ENCODE peak calls at places on chromosomes 12 and 14, in seven cellular contexts. M is psoas muscle, B is GM12891, L is neural progenitor cell, G is COR-L47, H is omental fat pad, W is M059J. S is an unnamed sample.

GRCh38 chr14:96117101-96117897 is 78.1 kb downstream of the C14orf132 start:
- DNase-seq in M (no peak), B (no peak), L (no peak), G (peak), H (no peak), W (no peak), S (no peak)

GRCh38 chr12:2431810-2432209 is 363.0 kb upstream of the FKBP4 start:
- DNase-seq in M (no peak), B (no peak), L (no peak), G (no peak), H (no peak), W (peak), S (no peak)

GRCh38 chr14:90759370-90760054 is 56.7 kb downstream of the TTC7B start:
- DNase-seq in M (no peak), B (no peak), L (no peak), G (no peak), H (no peak), W (no peak), S (no peak)

GRCh38 chr12:58927112-58927511 is 6.8 kb upstream of the LRIG3 start:
- DNase-seq in M (no peak), B (no peak), L (no peak), G (no peak), H (no peak), W (no peak), S (no peak)

GRCh38 chr14:59189281-59189821 is 884 bp downstream of the DAAM1 start:
- DNase-seq in M (peak), B (no peak), L (peak), G (no peak), H (no peak), W (peak), S (peak)

GRCh38 chr12:63228853-63229252 is 77.9 kb upstream of the AVPR1A start:
- DNase-seq in M (no peak), B (no peak), L (no peak), G (no peak), H (no peak), W (no peak), S (no peak)

GRCh38 chr12:131832393-131833231 is 4.4 kb downstream of the MMP17 start:
- DNase-seq in M (peak), B (no peak), L (no peak), G (peak), H (no peak), W (peak), S (no peak)

GRCh38 chr12:6370576-6370935 is 4.8 kb downstream of the SCNN1A start:
- DNase-seq in M (no peak), B (no peak), L (no peak), G (no peak), H (no peak), W (peak), S (no peak)

GRCh38 chr14:22613091-22613695 is 15.1 kb downstream of the ABHD4 start:
- DNase-seq in M (no peak), B (no peak), L (no peak), G (no peak), H (no peak), W (peak), S (no peak)

GRCh38 chr14:51448831-51449665 is 202.7 kb upstream of the FRMD6 start:
- DNase-seq in M (no peak), B (no peak), L (no peak), G (no peak), H (no peak), W (peak), S (no peak)

GRCh38 chr14:99518441-99519346 is 37.5 kb downstream of the CCNK start:
- DNase-seq in M (peak), B (peak), L (peak), G (peak), H (peak), W (peak), S (no peak)

GRCh38 chr14:57611555-57612075 is 118.0 kb upstream of the CCDC198 start:
- DNase-seq in M (no peak), B (no peak), L (no peak), G (no peak), H (no peak), W (no peak), S (no peak)

GRCh38 chr12:80756875-80757274 is 40.2 kb downstream of the MYF5 start:
- DNase-seq in M (no peak), B (no peak), L (no peak), G (no peak), H (no peak), W (no peak), S (no peak)

GRCh38 chr12:45762185-45763110 is 32.9 kb downstream of the ARID2 start:
- DNase-seq in M (no peak), B (no peak), L (no peak), G (peak), H (no peak), W (peak), S (no peak)

GRCh38 chr14:31059152-31059924 is 33.2 kb upstream of the STRN3 start:
- DNase-seq in M (peak), B (no peak), L (peak), G (no peak), H (peak), W (peak), S (no peak)

GRCh38 chr12:91388573-91388972 is 206.0 kb upstream of the DCN start:
- DNase-seq in M (no peak), B (no peak), L (no peak), G (no peak), H (no peak), W (no peak), S (no peak)

GRCh38 chr12:80019691-80020090 is 79.6 kb upstream of the OTOGL start:
- DNase-seq in M (no peak), B (no peak), L (no peak), G (no peak), H (no peak), W (no peak), S (no peak)

GRCh38 chr12:113057565-113058485 is 1.3 kb downstream of the DTX1 start:
- DNase-seq in M (no peak), B (no peak), L (peak), G (no peak), H (no peak), W (no peak), S (no peak)

GRCh38 chr12:124603910-124604775 is 36.7 kb upstream of the NCOR2 start:
- DNase-seq in M (no peak), B (no peak), L (no peak), G (no peak), H (no peak), W (no peak), S (no peak)

GRCh38 chr14:105067140-105067968 is 2.1 kb upstream of the GPR132 start:
- DNase-seq in M (no peak), B (no peak), L (no peak), G (no peak), H (no peak), W (peak), S (no peak)

GRCh38 chr12:2836004-2836403 is 1.2 kb upstream of the NRIP2 start:
- DNase-seq in M (no peak), B (no peak), L (no peak), G (no peak), H (no peak), W (no peak), S (no peak)

GRCh38 chr12:54601841-54602240 is 13.4 kb upstream of the PPP1R1A start:
- DNase-seq in M (no peak), B (no peak), L (no peak), G (no peak), H (no peak), W (peak), S (no peak)

GRCh38 chr14:61750708-61751474 is 11.3 kb upstream of the SNAPC1 start:
- DNase-seq in M (peak), B (peak), L (no peak), G (peak), H (peak), W (no peak), S (peak)

GRCh38 chr14:24243336-24243836 is 963 bp upstream of the TINF2 start:
- DNase-seq in M (no peak), B (no peak), L (no peak), G (peak), H (no peak), W (peak), S (no peak)

GRCh38 chr12:65188179-65188709 is 18.9 kb downstream of the LEMD3 start:
- DNase-seq in M (no peak), B (no peak), L (no peak), G (no peak), H (no peak), W (no peak), S (no peak)

S was measured in foreskin melanocyte.